ENCODE peak calls at places on chromosome 20, in six cellular contexts. U is SK-N-SH, A is fibroblast of mammary gland, K is cardiac muscle cell, W is HCT116, V is OCI-LY7. E is an unnamed sample.
A peak's percentile ranks its signal among the peaks of the same experiment; 100 is the strongest.

GRCh38 chr20:11676618-11677289 is 240.9 kb upstream of the BTBD3 start:
- DNase-seq in A (peak; percentile 62), K (peak; percentile 67), U (peak; percentile 67), V (peak; percentile 8), W (peak; percentile 6), E (peak; percentile 12)

GRCh38 chr20:54267510-54268003 is 59.7 kb downstream of the PFDN4 start:
- DNase-seq in W (peak; percentile 87), U (no peak), A (no peak), K (peak; percentile 32), V (no peak), E (no peak)

GRCh38 chr20:17960927-17961599 is 7.5 kb downstream of the SNX5 start:
- DNase-seq in A (peak; percentile 79), U (no peak), V (no peak), K (peak; percentile 90), W (no peak), E (peak; percentile 44)

GRCh38 chr20:41618807-41619294 is 674 bp upstream of the CHD6 start:
- DNase-seq in V (no peak), K (no peak), W (no peak), A (peak; percentile 4), U (no peak), E (no peak)

GRCh38 chr20:41072099-41072798 is 43.6 kb downstream of the TOP1 start:
- DNase-seq in W (no peak), V (no peak), A (peak; percentile 89), U (no peak), K (peak; percentile 89), E (no peak)

GRCh38 chr20:57443349-57443748 is 52.2 kb downstream of the RBM38 start:
- DNase-seq in U (no peak), V (no peak), K (no peak), W (no peak), A (no peak), E (no peak)

GRCh38 chr20:16476032-16476431 is 97.2 kb downstream of the KIF16B start:
- DNase-seq in K (peak; percentile 72), U (peak; percentile 45), A (peak; percentile 70), V (peak; percentile 61), W (peak; percentile 24), E (peak; percentile 55)

GRCh38 chr20:38748863-38749153 is 548 bp downstream of the ACTR5 start:
- DNase-seq in U (no peak), W (peak; percentile 22), V (no peak), K (no peak), A (no peak), E (peak; percentile 60)

GRCh38 chr20:15937179-15937578 is 636.1 kb downstream of the KIF16B start:
- DNase-seq in A (no peak), V (peak; percentile 60), W (no peak), U (no peak), K (no peak), E (peak; percentile 45)

GRCh38 chr20:51750037-51750769 is 18.0 kb downstream of the ATP9A start:
- DNase-seq in K (peak; percentile 92), W (peak; percentile 96), V (no peak), A (peak; percentile 99), U (peak; percentile 36), E (peak; percentile 16)

GRCh38 chr20:3800878-3801260 is 4.8 kb downstream of the CDC25B start:
- DNase-seq in U (no peak), K (no peak), V (no peak), W (no peak), A (no peak), E (no peak)

GRCh38 chr20:64158346-64159285 is 5.6 kb upstream of the MYT1 start:
- DNase-seq in A (no peak), U (no peak), V (no peak), W (no peak), K (no peak), E (no peak)

GRCh38 chr20:64157878-64158277 is 6.4 kb upstream of the MYT1 start:
- DNase-seq in K (no peak), W (no peak), U (no peak), V (no peak), A (no peak), E (no peak)

GRCh38 chr20:64156136-64156885 is 7.9 kb upstream of the MYT1 start:
- DNase-seq in V (no peak), A (no peak), K (no peak), W (no peak), U (peak; percentile 63), E (no peak)

GRCh38 chr20:64155258-64156135 is 8.8 kb upstream of the MYT1 start:
- DNase-seq in K (no peak), V (no peak), U (peak; percentile 92), W (no peak), A (no peak), E (no peak)

DNA sequence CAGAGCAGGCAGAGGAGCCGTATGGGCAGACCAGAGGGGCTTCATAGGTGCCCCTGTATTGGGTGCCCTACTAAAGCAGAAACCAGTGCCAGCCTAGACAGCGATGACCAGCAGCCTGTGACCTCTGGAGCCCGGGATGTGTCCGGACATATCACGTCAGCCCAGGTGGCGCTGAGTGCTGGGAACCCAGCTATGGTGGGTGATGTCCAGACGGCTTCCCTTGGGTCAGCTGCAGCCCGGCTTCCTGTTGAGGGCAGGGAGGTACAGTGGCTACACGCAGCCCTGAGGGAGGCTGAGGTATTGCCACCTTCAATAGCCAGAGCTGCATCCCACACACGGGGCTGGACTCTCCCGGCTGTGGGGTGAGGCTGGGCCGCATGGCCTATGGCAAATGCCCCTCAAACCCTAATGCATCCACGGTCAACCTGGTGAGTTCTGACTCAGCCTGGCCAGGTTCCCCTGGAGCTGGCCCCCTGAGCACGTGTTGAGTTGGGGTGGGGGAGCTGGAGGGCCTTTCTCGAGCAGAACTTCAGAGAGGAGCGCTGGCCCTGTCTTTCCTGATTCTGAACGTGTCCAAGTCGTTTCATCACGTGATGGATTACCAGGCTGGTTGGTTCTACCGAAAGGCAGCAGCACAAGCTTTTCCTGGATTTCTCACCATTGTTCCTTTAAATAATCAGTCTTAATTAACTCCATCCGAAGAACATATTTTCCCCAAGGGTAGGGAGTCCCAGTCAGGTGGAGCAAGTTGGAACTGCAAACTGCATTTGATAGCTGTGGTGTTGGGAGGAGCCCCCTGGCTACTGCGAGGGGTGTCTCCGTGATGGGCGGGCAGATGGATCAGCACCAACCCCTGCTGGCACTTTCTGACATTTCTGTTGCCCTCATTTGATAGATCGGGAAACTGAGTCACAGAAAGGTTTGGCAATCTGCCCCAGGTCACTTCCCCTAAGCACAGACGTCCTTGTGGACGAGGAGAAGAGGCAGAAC is 7.1 kb upstream of the MYT1 start:
- DNase-seq in W (no peak), A (no peak), U (no peak), V (no peak), K (no peak), E (no peak)
- H3K4me3 ChIP-seq in W (no peak overlapping the region), A (no peak overlapping the region), U (no peak overlapping the region), V (no peak overlapping the region), K (no peak overlapping the region), E (no peak overlapping the region)

DNA sequence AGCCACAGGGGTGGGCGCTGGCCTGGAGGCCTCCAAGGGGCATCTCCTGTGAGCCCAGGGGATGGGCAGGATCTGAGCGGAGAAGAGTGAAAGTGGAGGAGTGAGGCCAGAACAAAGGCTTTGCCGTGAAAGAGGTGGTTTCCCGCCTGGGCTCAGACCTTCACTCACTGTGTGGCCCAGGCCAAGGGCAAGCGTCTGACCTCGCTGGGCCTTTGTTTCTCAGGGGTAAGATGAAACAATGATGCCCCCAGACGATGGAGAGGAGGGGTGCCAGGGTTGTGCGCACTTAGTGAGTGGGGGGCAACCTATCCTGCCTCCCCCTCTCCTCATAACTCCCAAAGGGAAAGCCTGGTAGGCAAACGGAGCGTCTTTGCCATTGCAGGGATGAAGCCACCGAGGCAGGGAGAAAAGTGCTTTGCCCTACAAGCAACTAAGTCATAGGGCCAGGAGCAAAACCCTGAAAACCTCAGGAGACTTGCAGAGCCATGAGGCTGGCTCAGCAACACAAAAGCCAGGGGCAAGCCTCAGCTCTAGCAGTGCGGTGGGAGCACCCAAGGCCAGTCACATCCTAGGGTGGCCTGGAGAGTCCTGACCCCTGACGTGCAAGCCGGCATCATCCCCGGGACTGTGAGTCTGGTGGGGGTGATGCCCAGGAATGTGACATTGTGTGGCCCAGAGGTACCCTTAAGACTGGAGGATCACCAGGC is 903 bp upstream of the STMN3 start:
- DNase-seq in A (no peak), W (no peak), V (no peak), U (no peak), K (no peak), E (no peak)
- H3K4me3 ChIP-seq in A (no peak overlapping the region), W (peak overlapping the region; percentile 65), V (no peak overlapping the region), U (peak overlapping the region; percentile 52), K (peak overlapping the region; percentile 50), E (no peak overlapping the region)

DNA sequence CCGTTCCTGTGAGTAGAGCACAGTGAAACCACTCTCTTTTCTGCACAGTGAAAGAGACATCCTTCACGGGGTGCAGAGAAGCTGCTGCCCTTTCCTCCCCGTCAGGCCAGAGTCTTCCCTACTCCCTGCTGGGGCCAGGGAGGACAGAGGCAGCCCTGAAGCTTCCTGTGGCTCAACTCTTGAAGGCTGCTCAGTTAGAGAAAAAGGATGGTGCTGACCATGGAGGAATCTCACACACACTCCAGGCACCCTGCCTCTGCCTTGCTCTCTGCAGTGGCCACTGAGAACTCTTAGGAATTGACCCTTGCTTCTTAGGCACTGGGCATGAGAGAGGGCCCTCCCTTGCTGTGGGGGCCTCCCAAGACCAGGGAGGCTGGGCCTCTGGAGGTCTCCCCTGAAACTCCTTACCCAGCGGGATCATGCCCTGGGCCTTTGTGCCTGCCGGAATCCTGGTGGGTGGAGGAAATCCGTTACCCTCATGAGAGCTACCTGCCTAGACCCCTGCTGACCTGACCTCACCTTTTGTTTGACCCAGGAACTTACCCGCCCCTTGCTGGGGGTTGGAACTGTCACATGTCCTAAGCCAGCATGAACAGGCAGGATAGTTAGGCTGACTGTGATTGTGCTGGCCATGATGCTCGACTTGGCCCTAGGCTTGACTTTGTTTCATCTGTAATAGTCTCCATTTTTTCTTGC is 65.0 kb upstream of the CD93 start:
- DNase-seq in W (no peak), U (no peak), K (no peak), V (no peak), A (no peak), E (no peak)
- H3K4me3 ChIP-seq in W (no peak overlapping the region), U (no peak overlapping the region), K (no peak overlapping the region), V (no peak overlapping the region), A (no peak overlapping the region), E (no peak overlapping the region)

DNA sequence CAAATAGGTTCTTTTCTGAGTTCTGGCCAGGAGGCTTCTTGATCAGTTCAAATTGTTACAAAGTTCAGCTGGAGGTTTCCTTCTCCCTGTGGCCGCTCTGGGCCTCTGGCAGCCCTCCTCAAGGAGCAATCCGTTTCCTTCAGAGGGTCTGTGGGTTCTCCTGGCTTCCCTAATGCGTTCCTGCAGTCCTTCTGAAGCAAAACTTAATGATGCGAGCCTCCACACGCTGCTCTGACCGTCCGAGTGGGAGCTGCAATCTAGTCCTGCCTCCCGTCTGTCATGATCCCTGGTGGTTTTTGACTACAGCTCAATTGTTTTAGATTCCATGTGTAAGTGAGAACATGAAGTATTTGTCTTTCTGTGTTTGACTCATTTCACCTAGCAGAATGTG is 8.7 kb downstream of the DEFB132 start:
- DNase-seq in K (no peak), A (no peak), V (no peak), W (no peak), U (no peak), E (no peak)
- H3K4me3 ChIP-seq in K (no peak overlapping the region), A (no peak overlapping the region), V (no peak overlapping the region), W (no peak overlapping the region), U (no peak overlapping the region), E (no peak overlapping the region)